ENCODE peak calls at places on chromosomes 13 and 19, in four cellular contexts. V, U, O and S are unnamed samples.

GRCh38 chr19:53511933-53512374 is 26.0 kb upstream of the ZNF331 start:
- DNase-seq in U (peak), V (peak), O (peak), S (no peak)

GRCh38 chr19:12202250-12202649 is 39.4 kb downstream of the ZNF136 start:
- DNase-seq in V (no peak), O (peak), U (no peak), S (no peak)

GRCh38 chr19:35715981-35716734 is 1.6 kb upstream of the KMT2B start:
- DNase-seq in V (peak), U (peak), O (peak), S (peak)

GRCh38 chr19:2766594-2767372 is 16.3 kb downstream of the SGTA start:
- DNase-seq in V (no peak), O (no peak), U (no peak), S (peak)

GRCh38 chr13:99308481-99309087 is 1.4 kb upstream of the GPR183 start:
- DNase-seq in O (no peak), U (no peak), V (no peak), S (no peak)

GRCh38 chr19:508204-509150 is 1.2 kb downstream of the TPGS1 start:
- DNase-seq in U (no peak), O (peak), V (no peak), S (no peak)

GRCh38 chr19:17300992-17301585 is 2.1 kb downstream of the ABHD8 start:
- DNase-seq in O (no peak), V (no peak), U (no peak), S (no peak)

GRCh38 chr13:111228262-111229144 is 91.9 kb upstream of the TEX29 start:
- DNase-seq in V (no peak), O (no peak), U (no peak), S (no peak)

GRCh38 chr19:48741222-48741999 is 1.0 kb upstream of the RASIP1 start:
- DNase-seq in U (peak), V (peak), O (peak), S (no peak)

GRCh38 chr13:99596180-99596579 is 94.9 kb downstream of the TM9SF2 start:
- DNase-seq in O (no peak), V (no peak), U (no peak), S (no peak)

GRCh38 chr19:20318616-20319015 is 151.6 kb downstream of the ZNF486 start:
- DNase-seq in O (no peak), U (no peak), V (no peak), S (no peak)

GRCh38 chr13:112065867-112066623 is 904 bp upstream of the SOX1 start:
- DNase-seq in U (no peak), O (no peak), V (no peak), S (no peak)

GRCh38 chr19:39733841-39734240 is 4.0 kb downstream of the CLC start:
- DNase-seq in V (no peak), O (no peak), U (no peak), S (no peak)

GRCh38 chr13:95605426-95606125 is 38.9 kb downstream of the DZIP1 start:
- DNase-seq in O (no peak), V (no peak), U (no peak), S (no peak)

GRCh38 chr19:30113182-30113581 is 171.1 kb downstream of the URI1 start:
- DNase-seq in V (no peak), U (no peak), O (no peak), S (no peak)

GRCh38 chr19:15519433-15519976 is 11.2 kb downstream of the CYP4F22 start:
- DNase-seq in O (no peak), U (no peak), V (no peak), S (no peak)

GRCh38 chr13:51283361-51283760 is 56.1 kb upstream of the SERPINE3 start:
- DNase-seq in U (no peak), V (no peak), O (no peak), S (no peak)